ENCODE peak calls at places on chromosomes 11 and 22, in seven cellular contexts. One of them, this sample, is unnamed. For H3K36me3, the result is how much of the 10 kb centered on the place peaks cover.

GRCh38 chr11:80031014-80031565 is 590.3 kb upstream of the TENM4 start:
- DNase-seq in lung: no peak
- DNase-seq in HCT116: no peak
- DNase-seq in left lung: no peak
- DNase-seq in SJCRH30: no peak
- DNase-seq in psoas muscle: no peak
- DNase-seq in CD4-positive, CD25-positive, alpha-beta regulatory T cell: no peak
- DNase-seq in this sample: no peak

GRCh38 chr22:28402539-28402938 is 277.1 kb downstream of the TTC28 start:
- DNase-seq in lung: no peak
- DNase-seq in HCT116: no peak
- DNase-seq in left lung: no peak
- DNase-seq in SJCRH30: no peak
- DNase-seq in psoas muscle: no peak
- DNase-seq in CD4-positive, CD25-positive, alpha-beta regulatory T cell: no peak
- DNase-seq in this sample: no peak

GRCh38 chr11:109939176-109939810 is 153.9 kb upstream of the ZC3H12C start:
- DNase-seq in lung: peak
- DNase-seq in HCT116: peak
- DNase-seq in left lung: no peak
- DNase-seq in SJCRH30: peak
- DNase-seq in psoas muscle: no peak
- DNase-seq in CD4-positive, CD25-positive, alpha-beta regulatory T cell: no peak
- DNase-seq in this sample: no peak

GRCh38 chr11:128390246-128390645 is 197.1 kb downstream of the ETS1 start:
- DNase-seq in lung: no peak
- DNase-seq in HCT116: no peak
- DNase-seq in left lung: no peak
- DNase-seq in SJCRH30: no peak
- DNase-seq in psoas muscle: no peak
- DNase-seq in CD4-positive, CD25-positive, alpha-beta regulatory T cell: no peak
- DNase-seq in this sample: no peak

GRCh38 chr11:64661146-64661545 is 61.9 kb downstream of the NRXN2 start:
- DNase-seq in lung: no peak
- DNase-seq in HCT116: no peak
- DNase-seq in left lung: no peak
- DNase-seq in SJCRH30: peak
- DNase-seq in psoas muscle: peak
- DNase-seq in CD4-positive, CD25-positive, alpha-beta regulatory T cell: no peak
- DNase-seq in this sample: peak

GRCh38 chr22:44505796-44506354 is 7.8 kb upstream of the RTL6 start:
- DNase-seq in lung: no peak
- DNase-seq in HCT116: no peak
- DNase-seq in left lung: no peak
- DNase-seq in SJCRH30: peak
- DNase-seq in psoas muscle: no peak
- DNase-seq in CD4-positive, CD25-positive, alpha-beta regulatory T cell: no peak
- DNase-seq in this sample: no peak

GRCh38 chr22:32396255-32396654 is 15.8 kb downstream of the RTCB start:
- DNase-seq in lung: no peak
- DNase-seq in HCT116: no peak
- DNase-seq in left lung: no peak
- DNase-seq in SJCRH30: no peak
- DNase-seq in psoas muscle: no peak
- DNase-seq in CD4-positive, CD25-positive, alpha-beta regulatory T cell: no peak
- DNase-seq in this sample: no peak

GRCh38 chr11:59520741-59521140 is 9.4 kb downstream of the OR4D9 start:
- DNase-seq in lung: no peak
- DNase-seq in HCT116: no peak
- DNase-seq in left lung: no peak
- DNase-seq in SJCRH30: no peak
- DNase-seq in psoas muscle: no peak
- DNase-seq in CD4-positive, CD25-positive, alpha-beta regulatory T cell: no peak
- DNase-seq in this sample: no peak

GRCh38 chr11:61334434-61335354 is 1.7 kb downstream of the TKFC start:
- DNase-seq in lung: no peak
- DNase-seq in HCT116: no peak
- DNase-seq in left lung: peak
- DNase-seq in SJCRH30: no peak
- DNase-seq in psoas muscle: no peak
- DNase-seq in CD4-positive, CD25-positive, alpha-beta regulatory T cell: no peak
- DNase-seq in this sample: no peak

GRCh38 chr11:108609681-108610080 is 16.1 kb upstream of the EXPH5 start:
- DNase-seq in lung: no peak
- DNase-seq in HCT116: no peak
- DNase-seq in left lung: no peak
- DNase-seq in SJCRH30: peak
- DNase-seq in psoas muscle: no peak
- DNase-seq in CD4-positive, CD25-positive, alpha-beta regulatory T cell: no peak
- DNase-seq in this sample: no peak

GRCh38 chr11:113584371-113584770 is 109.2 kb upstream of the DRD2 start:
- DNase-seq in lung: no peak
- DNase-seq in HCT116: no peak
- DNase-seq in left lung: no peak
- DNase-seq in SJCRH30: no peak
- DNase-seq in psoas muscle: no peak
- DNase-seq in CD4-positive, CD25-positive, alpha-beta regulatory T cell: no peak
- DNase-seq in this sample: no peak

GRCh38 chr11:115848614-115849013 is 344.4 kb upstream of the CADM1 start:
- DNase-seq in lung: no peak
- DNase-seq in HCT116: no peak
- DNase-seq in left lung: no peak
- DNase-seq in SJCRH30: no peak
- DNase-seq in psoas muscle: no peak
- DNase-seq in CD4-positive, CD25-positive, alpha-beta regulatory T cell: no peak
- DNase-seq in this sample: no peak

GRCh38 chr11:68043349-68044144 is 4.7 kb downstream of the TCIRG1 start:
- DNase-seq in lung: no peak
- DNase-seq in HCT116: no peak
- DNase-seq in left lung: no peak
- DNase-seq in SJCRH30: peak
- DNase-seq in psoas muscle: peak
- DNase-seq in CD4-positive, CD25-positive, alpha-beta regulatory T cell: no peak
- DNase-seq in this sample: no peak

GRCh38 chr11:69715446-69715845 is 11.6 kb upstream of the FGF19 start:
- DNase-seq in lung: no peak
- DNase-seq in HCT116: no peak
- DNase-seq in left lung: no peak
- DNase-seq in SJCRH30: no peak
- DNase-seq in psoas muscle: no peak
- DNase-seq in CD4-positive, CD25-positive, alpha-beta regulatory T cell: no peak
- DNase-seq in this sample: no peak

GRCh38 chr11:35390737-35391682 is 28.3 kb downstream of the SLC1A2 start:
- DNase-seq in lung: no peak
- DNase-seq in HCT116: no peak
- DNase-seq in left lung: no peak
- DNase-seq in SJCRH30: no peak
- DNase-seq in psoas muscle: no peak
- DNase-seq in CD4-positive, CD25-positive, alpha-beta regulatory T cell: no peak
- DNase-seq in this sample: no peak

GRCh38 chr11:64165482-64165841 is 451 bp downstream of the MACROD1 start:
- DNase-seq in lung: no peak
- DNase-seq in HCT116: no peak
- DNase-seq in left lung: no peak
- DNase-seq in SJCRH30: peak
- DNase-seq in psoas muscle: no peak
- DNase-seq in CD4-positive, CD25-positive, alpha-beta regulatory T cell: no peak
- DNase-seq in this sample: no peak

GRCh38 chr11:119194811-119195210 is 9.5 kb downstream of the NHERF4 start:
- DNase-seq in lung: no peak
- DNase-seq in HCT116: no peak
- DNase-seq in left lung: no peak
- DNase-seq in SJCRH30: no peak
- DNase-seq in psoas muscle: no peak
- DNase-seq in CD4-positive, CD25-positive, alpha-beta regulatory T cell: no peak
- DNase-seq in this sample: peak

GRCh38 chr11:99988105-99988907 is 698.8 kb upstream of the ARHGAP42 start:
- DNase-seq in lung: no peak
- DNase-seq in HCT116: no peak
- DNase-seq in left lung: no peak
- DNase-seq in SJCRH30: no peak
- DNase-seq in psoas muscle: no peak
- DNase-seq in CD4-positive, CD25-positive, alpha-beta regulatory T cell: no peak
- DNase-seq in this sample: no peak

GRCh38 chr22:36865346-36865745 is 4.5 kb downstream of the NCF4 start:
- DNase-seq in lung: no peak
- DNase-seq in HCT116: no peak
- DNase-seq in left lung: no peak
- DNase-seq in SJCRH30: no peak
- DNase-seq in psoas muscle: no peak
- DNase-seq in CD4-positive, CD25-positive, alpha-beta regulatory T cell: no peak
- DNase-seq in this sample: no peak
- H3K36me3 ChIP-seq in lung: under half
- H3K36me3 ChIP-seq in HCT116: under half
- H3K36me3 ChIP-seq in left lung: under half
- H3K36me3 ChIP-seq in SJCRH30: under half
- H3K36me3 ChIP-seq in psoas muscle: under half
- H3K36me3 ChIP-seq in CD4-positive, CD25-positive, alpha-beta regulatory T cell: under half
- H3K36me3 ChIP-seq in this sample: under half

DNA sequence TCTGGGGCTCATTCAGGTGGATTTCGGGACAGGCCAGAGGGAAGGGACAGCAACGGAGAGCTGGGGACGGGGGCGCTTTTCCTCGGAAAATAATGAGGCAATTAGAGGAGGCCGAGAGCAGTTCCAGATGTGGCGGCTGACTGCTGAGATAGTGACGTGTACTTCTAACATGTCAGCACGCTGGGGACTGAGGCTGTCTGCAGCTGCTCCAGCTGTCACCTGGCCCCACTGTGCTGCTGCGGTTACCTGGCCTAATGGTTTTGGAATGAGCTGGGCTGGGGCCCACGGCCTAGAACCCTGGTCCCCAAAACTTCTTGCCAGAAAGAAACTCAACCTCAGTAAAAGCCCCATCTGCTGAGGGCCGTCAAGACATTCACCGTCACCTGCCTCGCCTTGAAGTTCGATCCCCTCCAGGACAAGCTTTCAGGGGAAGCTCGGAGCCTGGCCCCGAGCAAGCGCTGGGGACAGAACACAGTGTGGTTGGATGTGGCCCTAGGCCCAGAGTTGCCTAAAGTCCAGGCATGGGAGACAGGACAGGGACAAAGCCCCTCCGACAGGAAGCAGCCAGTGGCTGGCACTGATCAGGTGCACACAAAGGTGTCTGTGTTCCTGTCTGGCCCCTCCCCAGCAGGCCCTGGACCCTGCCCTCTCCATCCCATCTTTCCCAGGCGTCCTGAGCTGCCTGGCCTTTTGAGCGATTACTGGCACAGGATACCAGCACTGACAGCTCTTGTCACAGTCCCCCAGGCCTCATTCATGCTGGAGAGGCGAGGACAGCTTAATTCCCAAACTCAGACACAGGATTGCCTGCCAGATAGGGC is 22.1 kb downstream of the RPUSD4 start:
- DNase-seq in lung: no peak
- DNase-seq in HCT116: no peak
- DNase-seq in left lung: no peak
- DNase-seq in SJCRH30: no peak
- DNase-seq in psoas muscle: no peak
- DNase-seq in CD4-positive, CD25-positive, alpha-beta regulatory T cell: no peak
- DNase-seq in this sample: no peak
- H3K36me3 ChIP-seq in lung: under half
- H3K36me3 ChIP-seq in HCT116: under half
- H3K36me3 ChIP-seq in left lung: under half
- H3K36me3 ChIP-seq in SJCRH30: under half
- H3K36me3 ChIP-seq in psoas muscle: under half
- H3K36me3 ChIP-seq in CD4-positive, CD25-positive, alpha-beta regulatory T cell: under half
- H3K36me3 ChIP-seq in this sample: under half

GRCh38 chr11:72229925-72230763 is 5.6 kb downstream of the INPPL1 start:
- DNase-seq in lung: no peak
- DNase-seq in HCT116: no peak
- DNase-seq in left lung: no peak
- DNase-seq in SJCRH30: no peak
- DNase-seq in psoas muscle: no peak
- DNase-seq in CD4-positive, CD25-positive, alpha-beta regulatory T cell: no peak
- DNase-seq in this sample: peak

GRCh38 chr11:72228229-72228843 is 3.8 kb downstream of the INPPL1 start:
- DNase-seq in lung: no peak
- DNase-seq in HCT116: no peak
- DNase-seq in left lung: no peak
- DNase-seq in SJCRH30: no peak
- DNase-seq in psoas muscle: no peak
- DNase-seq in CD4-positive, CD25-positive, alpha-beta regulatory T cell: no peak
- DNase-seq in this sample: peak

GRCh38 chr11:72227316-72228228 is 3.0 kb downstream of the INPPL1 start:
- DNase-seq in lung: peak
- DNase-seq in HCT116: no peak
- DNase-seq in left lung: no peak
- DNase-seq in SJCRH30: peak
- DNase-seq in psoas muscle: no peak
- DNase-seq in CD4-positive, CD25-positive, alpha-beta regulatory T cell: no peak
- DNase-seq in this sample: peak

GRCh38 chr11:72229336-72229924 is 4.9 kb downstream of the INPPL1 start:
- DNase-seq in lung: peak
- DNase-seq in HCT116: no peak
- DNase-seq in left lung: no peak
- DNase-seq in SJCRH30: no peak
- DNase-seq in psoas muscle: no peak
- DNase-seq in CD4-positive, CD25-positive, alpha-beta regulatory T cell: no peak
- DNase-seq in this sample: no peak

GRCh38 chr11:72228844-72229231 is 4.3 kb downstream of the INPPL1 start:
- DNase-seq in lung: peak
- DNase-seq in HCT116: no peak
- DNase-seq in left lung: no peak
- DNase-seq in SJCRH30: no peak
- DNase-seq in psoas muscle: no peak
- DNase-seq in CD4-positive, CD25-positive, alpha-beta regulatory T cell: no peak
- DNase-seq in this sample: no peak
- H3K36me3 ChIP-seq in lung: half or more
- H3K36me3 ChIP-seq in HCT116: under half
- H3K36me3 ChIP-seq in left lung: under half
- H3K36me3 ChIP-seq in SJCRH30: half or more
- H3K36me3 ChIP-seq in psoas muscle: under half
- H3K36me3 ChIP-seq in CD4-positive, CD25-positive, alpha-beta regulatory T cell: under half
- H3K36me3 ChIP-seq in this sample: under half

DNA sequence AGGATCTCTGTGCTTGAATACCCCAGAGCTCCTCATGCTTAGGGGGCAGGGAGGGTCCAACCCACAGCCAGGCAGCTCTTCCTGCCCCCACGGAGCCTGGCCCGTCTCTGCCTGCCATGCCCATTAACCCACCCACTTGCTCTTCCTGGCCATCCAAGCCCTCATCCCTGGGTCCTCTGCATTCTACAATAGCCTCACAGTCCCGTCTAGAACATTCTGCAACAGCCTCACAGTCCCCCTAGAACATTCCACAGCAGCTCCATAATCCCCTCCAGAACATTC is 15.1 kb downstream of the TSPAN32 start:
- DNase-seq in lung: no peak
- DNase-seq in HCT116: no peak
- DNase-seq in left lung: no peak
- DNase-seq in SJCRH30: no peak
- DNase-seq in psoas muscle: no peak
- DNase-seq in CD4-positive, CD25-positive, alpha-beta regulatory T cell: no peak
- DNase-seq in this sample: no peak
- H3K36me3 ChIP-seq in lung: under half
- H3K36me3 ChIP-seq in HCT116: under half
- H3K36me3 ChIP-seq in left lung: under half
- H3K36me3 ChIP-seq in SJCRH30: under half
- H3K36me3 ChIP-seq in psoas muscle: under half
- H3K36me3 ChIP-seq in CD4-positive, CD25-positive, alpha-beta regulatory T cell: under half
- H3K36me3 ChIP-seq in this sample: under half

This sample was measured in aorta.